ENCODE peak calls at places on chromosome 21, in eight cellular contexts. V is cardiac muscle cell, T is left lung, D is A172, B is HS-5, E is dermis microvascular lymphatic vessel endothelial cell, U is mesendoderm, S is NCI-H1105 treated with DMSO at 0.1 percent for 48 hours. N is an unnamed sample.

GRCh38 chr21:28106370-28106890 is 886.2 kb downstream of the LTN1 start:
- DNase-seq in V (no peak), T (no peak), D (no peak), B (no peak), E (no peak), U (no peak), S (no peak), N (no peak)

GRCh38 chr21:33908760-33909159 is 6.8 kb downstream of the ATP5PO start:
- DNase-seq in V (no peak), T (no peak), D (no peak), B (no peak), E (no peak), U (no peak), S (no peak), N (no peak)

GRCh38 chr21:29639366-29640232 is 300.2 kb downstream of the GRIK1 start:
- DNase-seq in V (no peak), T (no peak), D (no peak), B (no peak), E (no peak), U (no peak), S (no peak), N (no peak)

GRCh38 chr21:33914188-33914587 is 1.4 kb downstream of the ATP5PO start:
- DNase-seq in V (no peak), T (no peak), D (no peak), B (no peak), E (no peak), U (no peak), S (no peak), N (no peak)

GRCh38 chr21:41251961-41252642 is 64.5 kb upstream of the FAM3B start:
- DNase-seq in V (no peak), T (no peak), D (no peak), B (no peak), E (no peak), U (no peak), S (no peak), N (peak; percentile 70)

GRCh38 chr21:44485254-44485793 is 30.0 kb downstream of the LRRC3 start:
- DNase-seq in V (peak; percentile 74), T (peak; percentile 54), D (no peak), B (no peak), E (no peak), U (peak; percentile 88), S (no peak), N (no peak)

GRCh38 chr21:43834146-43834905 is 30.7 kb upstream of the AGPAT3 start:
- DNase-seq in V (no peak), T (no peak), D (no peak), B (no peak), E (no peak), U (no peak), S (no peak), N (no peak)

GRCh38 chr21:46081862-46082637 is 15.9 kb upstream of the COL6A2 start:
- DNase-seq in V (no peak), T (peak; percentile 25), D (no peak), B (no peak), E (no peak), U (no peak), S (no peak), N (no peak)

GRCh38 chr21:45253633-45254556 is 33.8 kb downstream of the POFUT2 start:
- DNase-seq in V (no peak), T (no peak), D (no peak), B (no peak), E (no peak), U (no peak), S (no peak), N (no peak)

GRCh38 chr21:15152591-15152990 is 87.8 kb upstream of the NRIP1 start:
- DNase-seq in V (no peak), T (no peak), D (no peak), B (no peak), E (no peak), U (no peak), S (no peak), N (no peak)

GRCh38 chr21:43880111-43880985 is 15.3 kb downstream of the AGPAT3 start:
- DNase-seq in V (no peak), T (peak; percentile 47), D (peak; percentile 68), B (no peak), E (no peak), U (no peak), S (no peak), N (no peak)

GRCh38 chr21:39527664-39528381 is 76.1 kb downstream of the SH3BGR start:
- DNase-seq in V (no peak), T (no peak), D (no peak), B (no peak), E (no peak), U (no peak), S (peak; percentile 13), N (no peak)

GRCh38 chr21:25500598-25500997 is 106.7 kb downstream of the MRPL39 start:
- DNase-seq in V (no peak), T (no peak), D (no peak), B (no peak), E (no peak), U (no peak), S (no peak), N (no peak)

GRCh38 chr21:16532841-16533240 is 803.1 kb downstream of the USP25 start:
- DNase-seq in V (no peak), T (no peak), D (peak; percentile 25), B (no peak), E (no peak), U (no peak), S (no peak), N (no peak)

GRCh38 chr21:42674351-42674940 is 21.0 kb downstream of the PDE9A start:
- DNase-seq in V (peak; percentile 69), T (no peak), D (no peak), B (no peak), E (no peak), U (peak; percentile 91), S (peak; percentile 80), N (no peak)

GRCh38 chr21:42855937-42856335 is 23.4 kb downstream of the WDR4 start:
- DNase-seq in V (no peak), T (no peak), D (no peak), B (no peak), E (no peak), U (no peak), S (no peak), N (no peak)

GRCh38 chr21:17370263-17370662 is 142.6 kb upstream of the CXADR start:
- DNase-seq in V (no peak), T (peak; percentile 52), D (no peak), B (no peak), E (no peak), U (peak; percentile 29), S (peak; percentile 11), N (no peak)

GRCh38 chr21:26845066-26845749 is at the start of gene ADAMTS1:
- DNase-seq in V (peak; percentile 95), T (peak; percentile 86), D (peak; percentile 51), B (no peak), E (no peak), U (peak; percentile 97), S (no peak), N (no peak)

GRCh38 chr21:25558123-25558522 is 49.2 kb downstream of the MRPL39 start:
- DNase-seq in V (no peak), T (no peak), D (no peak), B (no peak), E (no peak), U (no peak), S (no peak), N (no peak)

GRCh38 chr21:45162115-45162514 is 87.7 kb downstream of the ADARB1 start:
- DNase-seq in V (no peak), T (no peak), D (no peak), B (no peak), E (no peak), U (no peak), S (no peak), N (no peak)

GRCh38 chr21:25456672-25457071 is 150.6 kb downstream of the MRPL39 start:
- DNase-seq in V (no peak), T (no peak), D (no peak), B (no peak), E (no peak), U (no peak), S (no peak), N (no peak)

GRCh38 chr21:19321688-19322087 is 918.1 kb upstream of the TMPRSS15 start:
- DNase-seq in V (no peak), T (no peak), D (no peak), B (no peak), E (no peak), U (peak; percentile 10), S (no peak), N (no peak)

N was measured in non-pigmented ciliary epithelial cell.